ENCODE peak calls at places on chromosome 6, in eight cellular contexts. One of them, this sample, is unnamed.

GRCh38 chr6:158068893-158069799 is 87.5 kb downstream of the SYNJ2 start:
- DNase-seq in CD4-positive, alpha-beta T cell: no peak
- DNase-seq in mesendoderm: peak
- DNase-seq in heart left ventricle: peak
- DNase-seq in tibial artery: peak
- DNase-seq in kidney: peak
- DNase-seq in HL-60: no peak
- DNase-seq in IMR-90: peak
- DNase-seq in this sample: no peak

GRCh38 chr6:156028310-156029131 is 572.9 kb upstream of the NOX3 start:
- DNase-seq in CD4-positive, alpha-beta T cell: no peak
- DNase-seq in mesendoderm: no peak
- DNase-seq in heart left ventricle: no peak
- DNase-seq in tibial artery: no peak
- DNase-seq in kidney: peak
- DNase-seq in HL-60: no peak
- DNase-seq in IMR-90: no peak
- DNase-seq in this sample: no peak

GRCh38 chr6:11571073-11571472 is 33.5 kb downstream of the TMEM170B start:
- DNase-seq in CD4-positive, alpha-beta T cell: no peak
- DNase-seq in mesendoderm: no peak
- DNase-seq in heart left ventricle: no peak
- DNase-seq in tibial artery: no peak
- DNase-seq in kidney: no peak
- DNase-seq in HL-60: no peak
- DNase-seq in IMR-90: no peak
- DNase-seq in this sample: no peak

GRCh38 chr6:16733085-16733484 is 28.2 kb downstream of the ATXN1 start:
- DNase-seq in CD4-positive, alpha-beta T cell: no peak
- DNase-seq in mesendoderm: no peak
- DNase-seq in heart left ventricle: no peak
- DNase-seq in tibial artery: no peak
- DNase-seq in kidney: no peak
- DNase-seq in HL-60: no peak
- DNase-seq in IMR-90: no peak
- DNase-seq in this sample: peak

GRCh38 chr6:127784468-127784867 is 116.4 kb downstream of the THEMIS start:
- DNase-seq in CD4-positive, alpha-beta T cell: no peak
- DNase-seq in mesendoderm: no peak
- DNase-seq in heart left ventricle: no peak
- DNase-seq in tibial artery: no peak
- DNase-seq in kidney: no peak
- DNase-seq in HL-60: no peak
- DNase-seq in IMR-90: no peak
- DNase-seq in this sample: no peak

GRCh38 chr6:42073287-42073686 is 23.0 kb downstream of the TAF8 start:
- DNase-seq in CD4-positive, alpha-beta T cell: no peak
- DNase-seq in mesendoderm: no peak
- DNase-seq in heart left ventricle: no peak
- DNase-seq in tibial artery: no peak
- DNase-seq in kidney: no peak
- DNase-seq in HL-60: no peak
- DNase-seq in IMR-90: no peak
- DNase-seq in this sample: no peak

GRCh38 chr6:10404799-10405524 is 9.9 kb downstream of the TFAP2A start:
- DNase-seq in CD4-positive, alpha-beta T cell: no peak
- DNase-seq in mesendoderm: no peak
- DNase-seq in heart left ventricle: peak
- DNase-seq in tibial artery: no peak
- DNase-seq in kidney: no peak
- DNase-seq in HL-60: peak
- DNase-seq in IMR-90: no peak
- DNase-seq in this sample: no peak

GRCh38 chr6:73134588-73134987 is 90.7 kb downstream of the KHDC1L start:
- DNase-seq in CD4-positive, alpha-beta T cell: no peak
- DNase-seq in mesendoderm: peak
- DNase-seq in heart left ventricle: peak
- DNase-seq in tibial artery: no peak
- DNase-seq in kidney: no peak
- DNase-seq in HL-60: no peak
- DNase-seq in IMR-90: peak
- DNase-seq in this sample: no peak

GRCh38 chr6:132483779-132484679 is 28.9 kb downstream of the STX7 start:
- DNase-seq in CD4-positive, alpha-beta T cell: peak
- DNase-seq in mesendoderm: peak
- DNase-seq in heart left ventricle: no peak
- DNase-seq in tibial artery: no peak
- DNase-seq in kidney: no peak
- DNase-seq in HL-60: peak
- DNase-seq in IMR-90: peak
- DNase-seq in this sample: peak

GRCh38 chr6:17900011-17900410 is 87.4 kb downstream of the KIF13A start:
- DNase-seq in CD4-positive, alpha-beta T cell: no peak
- DNase-seq in mesendoderm: no peak
- DNase-seq in heart left ventricle: no peak
- DNase-seq in tibial artery: no peak
- DNase-seq in kidney: no peak
- DNase-seq in HL-60: no peak
- DNase-seq in IMR-90: no peak
- DNase-seq in this sample: no peak

GRCh38 chr6:42345696-42346416 is 105.9 kb downstream of the TRERF1 start:
- DNase-seq in CD4-positive, alpha-beta T cell: no peak
- DNase-seq in mesendoderm: no peak
- DNase-seq in heart left ventricle: no peak
- DNase-seq in tibial artery: no peak
- DNase-seq in kidney: no peak
- DNase-seq in HL-60: no peak
- DNase-seq in IMR-90: no peak
- DNase-seq in this sample: no peak

GRCh38 chr6:156563710-156564109 is 213.5 kb upstream of the ARID1B start:
- DNase-seq in CD4-positive, alpha-beta T cell: no peak
- DNase-seq in mesendoderm: no peak
- DNase-seq in heart left ventricle: no peak
- DNase-seq in tibial artery: no peak
- DNase-seq in kidney: no peak
- DNase-seq in HL-60: no peak
- DNase-seq in IMR-90: no peak
- DNase-seq in this sample: no peak

GRCh38 chr6:113142775-113143174 is 714.4 kb upstream of the MARCKS start:
- DNase-seq in CD4-positive, alpha-beta T cell: no peak
- DNase-seq in mesendoderm: no peak
- DNase-seq in heart left ventricle: no peak
- DNase-seq in tibial artery: no peak
- DNase-seq in kidney: no peak
- DNase-seq in HL-60: no peak
- DNase-seq in IMR-90: no peak
- DNase-seq in this sample: no peak

GRCh38 chr6:20837189-20837588 is 302.9 kb downstream of the CDKAL1 start:
- DNase-seq in CD4-positive, alpha-beta T cell: no peak
- DNase-seq in mesendoderm: no peak
- DNase-seq in heart left ventricle: no peak
- DNase-seq in tibial artery: no peak
- DNase-seq in kidney: no peak
- DNase-seq in HL-60: no peak
- DNase-seq in IMR-90: no peak
- DNase-seq in this sample: no peak

GRCh38 chr6:104638841-104639290 is 220.9 kb downstream of the HACE1 start:
- DNase-seq in CD4-positive, alpha-beta T cell: no peak
- DNase-seq in mesendoderm: no peak
- DNase-seq in heart left ventricle: no peak
- DNase-seq in tibial artery: no peak
- DNase-seq in kidney: peak
- DNase-seq in HL-60: peak
- DNase-seq in IMR-90: no peak
- DNase-seq in this sample: no peak

GRCh38 chr6:151068761-151069312 is 170.9 kb upstream of the AKAP12 start:
- DNase-seq in CD4-positive, alpha-beta T cell: no peak
- DNase-seq in mesendoderm: no peak
- DNase-seq in heart left ventricle: no peak
- DNase-seq in tibial artery: peak
- DNase-seq in kidney: no peak
- DNase-seq in HL-60: no peak
- DNase-seq in IMR-90: peak
- DNase-seq in this sample: no peak

GRCh38 chr6:167676000-167676665 is 150.6 kb upstream of the AFDN start:
- DNase-seq in CD4-positive, alpha-beta T cell: no peak
- DNase-seq in mesendoderm: no peak
- DNase-seq in heart left ventricle: no peak
- DNase-seq in tibial artery: peak
- DNase-seq in kidney: no peak
- DNase-seq in HL-60: no peak
- DNase-seq in IMR-90: no peak
- DNase-seq in this sample: peak

GRCh38 chr6:153058291-153058690 is 55.8 kb upstream of the MTRF1L start:
- DNase-seq in CD4-positive, alpha-beta T cell: no peak
- DNase-seq in mesendoderm: no peak
- DNase-seq in heart left ventricle: no peak
- DNase-seq in tibial artery: no peak
- DNase-seq in kidney: no peak
- DNase-seq in HL-60: no peak
- DNase-seq in IMR-90: peak
- DNase-seq in this sample: no peak

GRCh38 chr6:153058909-153059308 is 56.4 kb upstream of the MTRF1L start:
- DNase-seq in CD4-positive, alpha-beta T cell: no peak
- DNase-seq in mesendoderm: no peak
- DNase-seq in heart left ventricle: no peak
- DNase-seq in tibial artery: no peak
- DNase-seq in kidney: no peak
- DNase-seq in HL-60: no peak
- DNase-seq in IMR-90: peak
- DNase-seq in this sample: no peak

GRCh38 chr6:153059311-153059710 is 56.8 kb upstream of the MTRF1L start:
- DNase-seq in CD4-positive, alpha-beta T cell: no peak
- DNase-seq in mesendoderm: no peak
- DNase-seq in heart left ventricle: no peak
- DNase-seq in tibial artery: no peak
- DNase-seq in kidney: no peak
- DNase-seq in HL-60: no peak
- DNase-seq in IMR-90: no peak
- DNase-seq in this sample: no peak

GRCh38 chr6:153062516-153062915 is 60.0 kb upstream of the MTRF1L start:
- DNase-seq in CD4-positive, alpha-beta T cell: no peak
- DNase-seq in mesendoderm: no peak
- DNase-seq in heart left ventricle: no peak
- DNase-seq in tibial artery: no peak
- DNase-seq in kidney: no peak
- DNase-seq in HL-60: no peak
- DNase-seq in IMR-90: no peak
- DNase-seq in this sample: no peak

DNA sequence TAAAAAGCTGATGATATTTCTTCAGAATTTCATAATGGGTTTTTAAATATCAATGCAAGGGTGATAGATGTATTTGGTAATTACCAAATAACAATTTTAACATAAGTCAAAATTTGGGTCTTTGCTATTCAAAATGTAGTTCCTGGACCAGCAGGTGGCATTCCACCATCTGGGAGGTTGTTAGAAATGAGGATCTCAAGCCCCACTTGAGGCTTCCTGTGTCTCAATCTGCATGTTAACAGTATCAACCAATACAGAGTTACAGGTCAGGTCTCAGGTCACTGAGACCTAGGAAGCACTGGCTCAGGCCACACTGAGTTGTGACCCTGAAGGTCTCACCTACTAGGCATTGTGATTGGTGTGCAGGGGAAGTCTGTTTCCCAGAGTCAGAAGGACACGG is 57.2 kb upstream of the MTRF1L start:
- DNase-seq in CD4-positive, alpha-beta T cell: no peak
- DNase-seq in mesendoderm: peak
- DNase-seq in heart left ventricle: no peak
- DNase-seq in tibial artery: no peak
- DNase-seq in kidney: no peak
- DNase-seq in HL-60: no peak
- DNase-seq in IMR-90: no peak
- DNase-seq in this sample: no peak
- H3K27ac ChIP-seq in CD4-positive, alpha-beta T cell: no peak
- H3K27ac ChIP-seq in mesendoderm: no peak
- H3K27ac ChIP-seq in heart left ventricle: no peak
- H3K27ac ChIP-seq in tibial artery: no peak
- H3K27ac ChIP-seq in kidney: no peak
- H3K27ac ChIP-seq in HL-60: no peak
- H3K27ac ChIP-seq in IMR-90: no peak
- H3K27ac ChIP-seq in this sample: no peak

GRCh38 chr6:43367245-43367984 is 2.0 kb downstream of the ZNF318 start:
- DNase-seq in CD4-positive, alpha-beta T cell: no peak
- DNase-seq in mesendoderm: no peak
- DNase-seq in heart left ventricle: no peak
- DNase-seq in tibial artery: no peak
- DNase-seq in kidney: no peak
- DNase-seq in HL-60: peak
- DNase-seq in IMR-90: peak
- DNase-seq in this sample: no peak
- H3K27ac ChIP-seq in CD4-positive, alpha-beta T cell: no peak
- H3K27ac ChIP-seq in mesendoderm: no peak
- H3K27ac ChIP-seq in heart left ventricle: no peak
- H3K27ac ChIP-seq in tibial artery: no peak
- H3K27ac ChIP-seq in kidney: no peak
- H3K27ac ChIP-seq in HL-60: no peak
- H3K27ac ChIP-seq in IMR-90: no peak
- H3K27ac ChIP-seq in this sample: no peak

GRCh38 chr6:53058388-53058890 is 6.8 kb upstream of the FBXO9 start:
- DNase-seq in CD4-positive, alpha-beta T cell: no peak
- DNase-seq in mesendoderm: no peak
- DNase-seq in heart left ventricle: no peak
- DNase-seq in tibial artery: no peak
- DNase-seq in kidney: no peak
- DNase-seq in HL-60: no peak
- DNase-seq in IMR-90: no peak
- DNase-seq in this sample: no peak

GRCh38 chr6:53056273-53056672 is 8.9 kb upstream of the FBXO9 start:
- DNase-seq in CD4-positive, alpha-beta T cell: no peak
- DNase-seq in mesendoderm: no peak
- DNase-seq in heart left ventricle: no peak
- DNase-seq in tibial artery: no peak
- DNase-seq in kidney: no peak
- DNase-seq in HL-60: no peak
- DNase-seq in IMR-90: no peak
- DNase-seq in this sample: no peak

GRCh38 chr6:53062369-53062639 is 2.9 kb upstream of the FBXO9 start:
- DNase-seq in CD4-positive, alpha-beta T cell: no peak
- DNase-seq in mesendoderm: no peak
- DNase-seq in heart left ventricle: no peak
- DNase-seq in tibial artery: no peak
- DNase-seq in kidney: no peak
- DNase-seq in HL-60: no peak
- DNase-seq in IMR-90: no peak
- DNase-seq in this sample: no peak

GRCh38 chr6:53055873-53056272 is 9.3 kb upstream of the FBXO9 start:
- DNase-seq in CD4-positive, alpha-beta T cell: no peak
- DNase-seq in mesendoderm: peak
- DNase-seq in heart left ventricle: no peak
- DNase-seq in tibial artery: no peak
- DNase-seq in kidney: no peak
- DNase-seq in HL-60: no peak
- DNase-seq in IMR-90: no peak
- DNase-seq in this sample: no peak

GRCh38 chr6:53059648-53060589 is 5.3 kb upstream of the FBXO9 start:
- DNase-seq in CD4-positive, alpha-beta T cell: no peak
- DNase-seq in mesendoderm: peak
- DNase-seq in heart left ventricle: no peak
- DNase-seq in tibial artery: no peak
- DNase-seq in kidney: no peak
- DNase-seq in HL-60: no peak
- DNase-seq in IMR-90: no peak
- DNase-seq in this sample: no peak
- H3K27ac ChIP-seq in CD4-positive, alpha-beta T cell: no peak
- H3K27ac ChIP-seq in mesendoderm: no peak
- H3K27ac ChIP-seq in heart left ventricle: peak
- H3K27ac ChIP-seq in tibial artery: peak
- H3K27ac ChIP-seq in kidney: no peak
- H3K27ac ChIP-seq in HL-60: no peak
- H3K27ac ChIP-seq in IMR-90: peak
- H3K27ac ChIP-seq in this sample: peak

GRCh38 chr6:169959129-169960002 is 207.9 kb downstream of the ERMARD start:
- DNase-seq in CD4-positive, alpha-beta T cell: peak
- DNase-seq in mesendoderm: no peak
- DNase-seq in heart left ventricle: no peak
- DNase-seq in tibial artery: peak
- DNase-seq in kidney: peak
- DNase-seq in HL-60: no peak
- DNase-seq in IMR-90: no peak
- DNase-seq in this sample: peak
- H3K27ac ChIP-seq in CD4-positive, alpha-beta T cell: peak
- H3K27ac ChIP-seq in mesendoderm: no peak
- H3K27ac ChIP-seq in heart left ventricle: no peak
- H3K27ac ChIP-seq in tibial artery: no peak
- H3K27ac ChIP-seq in kidney: no peak
- H3K27ac ChIP-seq in HL-60: no peak
- H3K27ac ChIP-seq in IMR-90: no peak
- H3K27ac ChIP-seq in this sample: no peak